ENCODE peak calls at places on chromosomes 1 and 21, in four cellular contexts. K is CD4-positive, alpha-beta memory T cell; Z is hypothalamus; B is SK-N-SH. C is an unnamed sample.

GRCh38 chr1:40256401-40257084 is 1.5 kb upstream of the ZMPSTE24 start:
- DNase-seq in B (no peak), K (no peak), Z (no peak), C (no peak)

GRCh38 chr1:154856049-154856448 is 14.0 kb downstream of the KCNN3 start:
- DNase-seq in K (no peak), Z (no peak), B (peak; percentile 56), C (no peak)

GRCh38 chr1:206899717-206900116 is 2.5 kb downstream of the IL24 start:
- DNase-seq in K (no peak), Z (no peak), B (no peak), C (no peak)

GRCh38 chr1:172662464-172663109 is 3.7 kb downstream of the FASLG start:
- DNase-seq in K (peak; percentile 93), B (peak; percentile 43), Z (no peak), C (no peak)

GRCh38 chr1:233505130-233505529 is 108.8 kb upstream of the KCNK1 start:
- DNase-seq in K (no peak), Z (no peak), B (no peak), C (no peak)

GRCh38 chr1:203305809-203306088 is 430 bp downstream of the BTG2 start:
- DNase-seq in Z (no peak), B (peak; percentile 69), K (no peak), C (no peak)

GRCh38 chr21:44736291-44737004 is 25.1 kb upstream of the TSPEAR start:
- DNase-seq in B (no peak), Z (no peak), K (no peak), C (no peak)

GRCh38 chr21:15809818-15810217 is 80.0 kb downstream of the USP25 start:
- DNase-seq in K (peak; percentile 14), Z (no peak), B (no peak), C (no peak)

GRCh38 chr1:66237722-66238479 is 296.1 kb upstream of the SGIP1 start:
- DNase-seq in Z (no peak), K (no peak), B (no peak), C (no peak)

GRCh38 chr1:9352364-9353140 is 59.9 kb downstream of the SPSB1 start:
- DNase-seq in B (no peak), Z (peak; percentile 64), K (no peak), C (no peak)

GRCh38 chr1:23556661-23557470 is 2.4 kb downstream of the ID3 start:
- DNase-seq in K (peak; percentile 43), B (no peak), Z (no peak), C (no peak)

GRCh38 chr1:161986328-161986727 is 37.3 kb downstream of the OLFML2B start:
- DNase-seq in K (no peak), B (no peak), Z (peak; percentile 26), C (peak; percentile 27)

GRCh38 chr1:46522184-46522968 is 29.1 kb downstream of the KNCN start:
- DNase-seq in K (no peak), B (no peak), Z (peak; percentile 12), C (peak; percentile 21)

GRCh38 chr1:11629626-11630025 is 24.6 kb downstream of the FBXO2 start:
- DNase-seq in B (no peak), Z (no peak), K (no peak), C (no peak)

C was measured in occipital lobe.